ENCODE peak calls at places on chromosomes 16 and 17, in five cellular contexts. G is SK-N-SH, Z is mammary epithelial cell, X is heart right ventricle, Y is tibial artery. C is an unnamed sample.

GRCh38 chr16:2724816-2725348 is 4.9 kb upstream of the PRSS27 start:
- DNase-seq in G (no peak), Z (no peak), X (no peak), Y (no peak), C (no peak)

GRCh38 chr17:55453836-55454557 is 32.4 kb upstream of the MMD start:
- DNase-seq in G (no peak), Z (no peak), X (no peak), Y (peak), C (no peak)

GRCh38 chr17:15946611-15947120 is 1.7 kb downstream of the ADORA2B start:
- DNase-seq in G (no peak), Z (no peak), X (no peak), Y (no peak), C (no peak)

GRCh38 chr16:12488371-12488770 is 315.3 kb downstream of the CPPED1 start:
- DNase-seq in G (no peak), Z (no peak), X (no peak), Y (no peak), C (no peak)

GRCh38 chr16:11393861-11394592 is 48.8 kb downstream of the RMI2 start:
- DNase-seq in G (peak), Z (no peak), X (no peak), Y (no peak), C (no peak)

GRCh38 chr17:58756246-58757161 is 850 bp downstream of the PPM1E start:
- DNase-seq in G (peak), Z (no peak), X (no peak), Y (no peak), C (peak)

GRCh38 chr17:1298616-1299015 is 19.2 kb downstream of the TRARG1 start:
- DNase-seq in G (no peak), Z (no peak), X (no peak), Y (no peak), C (no peak)

GRCh38 chr16:49620158-49620867 is 235.6 kb downstream of the ZNF423 start:
- DNase-seq in G (peak), Z (no peak), X (peak), Y (peak), C (no peak)

GRCh38 chr17:42748202-42748905 is 3.5 kb upstream of the EZH1 start:
- DNase-seq in G (no peak), Z (no peak), X (peak), Y (peak), C (no peak)

GRCh38 chr17:1467898-1468492 is 12.0 kb upstream of the CRK start:
- DNase-seq in G (no peak), Z (no peak), X (no peak), Y (no peak), C (no peak)

GRCh38 chr17:31532526-31532925 is 141.1 kb downstream of the RAB11FIP4 start:
- DNase-seq in G (no peak), Z (no peak), X (no peak), Y (no peak), C (no peak)

GRCh38 chr17:49218941-49219913 is 8.7 kb downstream of the ABI3 start:
- DNase-seq in G (peak), Z (no peak), X (no peak), Y (no peak), C (no peak)

GRCh38 chr17:65987988-65988387 is 203.9 kb downstream of the CEP112 start:
- DNase-seq in G (no peak), Z (peak), X (no peak), Y (no peak), C (no peak)

GRCh38 chr16:48383204-48383876 is 1.9 kb downstream of the SIAH1 start:
- DNase-seq in G (no peak), Z (no peak), X (no peak), Y (no peak), C (no peak)

GRCh38 chr17:382644-383533 is 30.3 kb upstream of the RPH3AL start:
- DNase-seq in G (peak), Z (no peak), X (peak), Y (no peak), C (peak)

GRCh38 chr16:14310519-14310991 is 239.4 kb downstream of the MRTFB start:
- DNase-seq in G (peak), Z (no peak), X (no peak), Y (no peak), C (no peak)
- H3K27ac ChIP-seq in G (no peak), Z (peak), X (no peak), Y (no peak), C (peak)

GRCh38 chr16:75697571-75697970 is 3.7 kb downstream of the DUXB start:
- DNase-seq in G (no peak), Z (no peak), X (no peak), Y (no peak), C (no peak)
- H3K4me3 ChIP-seq in G (no peak), Z (no peak), X (no peak), Y (no peak), C (no peak)

GRCh38 chr16:81649561-81649960 is 129.5 kb upstream of the PLCG2 start:
- DNase-seq in G (no peak), Z (no peak), X (no peak), Y (no peak), C (no peak)

GRCh38 chr16:81650281-81650680 is 128.8 kb upstream of the PLCG2 start:
- DNase-seq in G (no peak), Z (no peak), X (no peak), Y (no peak), C (no peak)

GRCh38 chr16:81652798-81653505 is 126.1 kb upstream of the PLCG2 start:
- DNase-seq in G (no peak), Z (no peak), X (no peak), Y (no peak), C (no peak)

GRCh38 chr16:81651758-81652718 is 127.1 kb upstream of the PLCG2 start:
- DNase-seq in G (no peak), Z (no peak), X (no peak), Y (no peak), C (no peak)

GRCh38 chr16:81650982-81651562 is 128.0 kb upstream of the PLCG2 start:
- DNase-seq in G (no peak), Z (no peak), X (peak), Y (peak), C (no peak)
- H3K27ac ChIP-seq in G (no peak), Z (no peak), X (peak), Y (no peak), C (no peak)

GRCh38 chr16:4615389-4616046 is 830 bp upstream of the UBALD1 start:
- DNase-seq in G (no peak), Z (no peak), X (no peak), Y (no peak), C (no peak)
- H3K4me3 ChIP-seq in G (no peak), Z (peak), X (peak), Y (peak), C (peak)

DNA sequence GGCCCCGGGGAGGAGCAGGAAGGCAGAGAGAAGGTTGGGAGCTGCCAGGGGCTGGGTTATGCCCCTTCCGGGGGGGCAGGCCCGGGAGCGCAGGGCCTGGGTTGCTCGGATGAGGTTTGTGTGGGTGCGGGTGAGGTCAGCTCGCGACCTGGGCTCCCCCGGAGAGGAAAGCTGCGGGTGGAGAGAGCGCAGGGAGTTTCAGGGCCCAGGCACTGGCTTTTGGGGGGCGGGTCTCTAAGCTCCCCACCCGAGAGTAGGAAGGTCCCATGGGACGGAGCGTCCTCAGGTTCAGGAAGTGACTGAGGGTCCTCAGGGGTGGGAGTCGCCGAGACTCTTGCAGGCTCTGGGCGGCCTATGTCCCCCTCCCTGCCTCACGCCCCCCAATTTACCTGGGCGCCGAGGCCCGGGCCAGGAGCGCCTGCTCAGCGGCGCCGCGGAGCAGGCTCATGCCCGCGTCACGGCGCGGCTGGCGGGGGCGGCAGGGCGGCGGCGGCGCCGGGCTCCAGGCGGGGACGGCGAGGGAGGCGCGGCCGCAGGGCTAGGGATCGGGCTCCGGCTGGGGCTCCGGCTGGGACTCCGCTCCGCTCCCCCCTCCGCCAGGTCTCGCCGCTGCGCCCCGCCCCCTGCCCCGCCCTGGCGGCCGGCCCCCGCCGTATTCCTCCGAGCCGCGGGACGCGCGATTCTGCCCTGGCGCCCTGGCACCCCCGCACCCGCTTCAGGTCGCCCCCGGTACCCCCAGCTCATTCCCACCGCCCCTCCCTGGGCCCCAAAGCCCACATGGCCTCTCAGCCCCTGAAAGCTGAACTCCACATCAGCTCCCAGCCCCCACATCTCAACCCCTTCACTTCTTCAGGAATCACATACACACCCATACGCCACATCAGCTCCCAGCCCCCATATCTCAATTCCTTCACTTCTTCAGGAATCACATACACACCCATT is at the start of gene DOK4:
- DNase-seq in G (peak), Z (peak), X (peak), Y (peak), C (peak)
- H3K27ac ChIP-seq in G (no peak), Z (peak), X (peak), Y (peak), C (no peak)